ENCODE peak calls at places on chromosome 3, in five cellular contexts. C is right lobe of liver, A is psoas muscle, F is A549, H is dorsolateral prefrontal cortex. N is an unnamed sample.

GRCh38 chr3:69282191-69282590 is 103.7 kb downstream of the FRMD4B start:
- DNase-seq in H (no peak), F (no peak), C (no peak), A (no peak), N (no peak)

GRCh38 chr3:137998121-137998520 is 11.8 kb upstream of the CLDN18 start:
- DNase-seq in F (no peak), A (no peak), C (no peak), H (no peak), N (no peak)

GRCh38 chr3:87442460-87442859 is 166.1 kb upstream of the POU1F1 start:
- DNase-seq in F (no peak), A (no peak), C (no peak), H (no peak), N (no peak)

GRCh38 chr3:38782148-38782547 is 33.9 kb downstream of the SCN10A start:
- DNase-seq in C (no peak), A (no peak), F (no peak), H (no peak), N (no peak)

GRCh38 chr3:181555681-181556080 is 156.0 kb upstream of the SOX2 start:
- DNase-seq in C (peak), F (no peak), H (peak), A (no peak), N (no peak)

GRCh38 chr3:9669720-9670432 is 20.6 kb downstream of the MTMR14 start:
- DNase-seq in H (no peak), C (peak), A (no peak), F (no peak), N (no peak)

GRCh38 chr3:59451800-59452741 is 402.2 kb upstream of the CFAP20DC start:
- DNase-seq in A (no peak), H (no peak), F (no peak), C (no peak), N (no peak)

GRCh38 chr3:127825764-127826163 is 3.4 kb upstream of the MGLL start:
- DNase-seq in C (no peak), A (no peak), H (no peak), F (no peak), N (no peak)

GRCh38 chr3:145857956-145858355 is 303.0 kb downstream of the PLOD2 start:
- DNase-seq in C (no peak), A (no peak), H (no peak), F (no peak), N (no peak)

GRCh38 chr3:134134698-134135415 is 105.1 kb upstream of the SLCO2A1 start:
- DNase-seq in C (no peak), H (no peak), A (no peak), F (no peak), N (no peak)

GRCh38 chr3:154235330-154235729 is 89.0 kb downstream of the DHX36 start:
- DNase-seq in A (no peak), H (no peak), C (no peak), F (no peak), N (no peak)

GRCh38 chr3:50542177-50543034 is 25.1 kb downstream of the C3orf18 start:
- DNase-seq in C (no peak), H (peak), A (peak), F (peak), N (peak)

GRCh38 chr3:152853196-152853595 is 18.3 kb downstream of the P2RY1 start:
- DNase-seq in C (no peak), A (no peak), F (no peak), H (no peak), N (no peak)

GRCh38 chr3:181265750-181266333 is 276.3 kb upstream of the DNAJC19 start:
- DNase-seq in H (no peak), F (no peak), C (no peak), A (no peak), N (no peak)

GRCh38 chr3:118269537-118270125 is 765.0 kb downstream of the IGSF11 start:
- DNase-seq in C (peak), F (no peak), A (no peak), H (no peak), N (no peak)

GRCh38 chr3:16290827-16291196 is 25.8 kb downstream of the OXNAD1 start:
- DNase-seq in C (no peak), H (no peak), A (no peak), F (no peak), N (no peak)

GRCh38 chr3:15823092-15823491 is 25.3 kb upstream of the ANKRD28 start:
- DNase-seq in C (no peak), F (no peak), A (no peak), H (no peak), N (no peak)

GRCh38 chr3:25751691-25752090 is 31.6 kb downstream of the NGLY1 start:
- DNase-seq in F (no peak), A (no peak), C (no peak), H (no peak), N (no peak)

GRCh38 chr3:72161870-72162617 is 377.1 kb upstream of the PROK2 start:
- DNase-seq in H (no peak), C (peak), A (no peak), F (peak), N (peak)

GRCh38 chr3:152043620-152044019 is 170.2 kb downstream of the SUCNR1 start:
- DNase-seq in H (no peak), F (no peak), C (no peak), A (no peak), N (no peak)

GRCh38 chr3:53938645-53939044 is 47.0 kb upstream of the SELENOK start:
- DNase-seq in C (no peak), F (peak), H (no peak), A (no peak), N (no peak)

GRCh38 chr3:25910997-25911396 is 121.1 kb downstream of the OXSM start:
- DNase-seq in H (no peak), A (no peak), F (no peak), C (no peak), N (no peak)

GRCh38 chr3:64157150-64158035 is 67.9 kb downstream of the PRICKLE2 start:
- DNase-seq in C (no peak), H (no peak), F (no peak), A (no peak), N (no peak)

GRCh38 chr3:42090973-42091731 is at the start of gene TRAK1:
- DNase-seq in A (peak), C (no peak), H (no peak), F (no peak), N (no peak)

GRCh38 chr3:133831966-133832801 is 26.6 kb downstream of the SRPRB start:
- DNase-seq in H (no peak), A (no peak), C (no peak), F (no peak), N (no peak)

GRCh38 chr3:61594978-61595687 is 33.8 kb downstream of the PTPRG start:
- DNase-seq in H (no peak), A (no peak), F (no peak), C (no peak), N (no peak)

GRCh38 chr3:61600195-61600594 is 38.8 kb downstream of the PTPRG start:
- DNase-seq in A (no peak), H (no peak), F (no peak), C (no peak), N (no peak)

GRCh38 chr3:61593630-61594029 is 32.3 kb downstream of the PTPRG start:
- DNase-seq in H (no peak), F (no peak), C (no peak), A (no peak), N (no peak)

GRCh38 chr3:61594144-61594977 is 33.0 kb downstream of the PTPRG start:
- DNase-seq in C (no peak), A (no peak), H (no peak), F (no peak), N (no peak)

DNA sequence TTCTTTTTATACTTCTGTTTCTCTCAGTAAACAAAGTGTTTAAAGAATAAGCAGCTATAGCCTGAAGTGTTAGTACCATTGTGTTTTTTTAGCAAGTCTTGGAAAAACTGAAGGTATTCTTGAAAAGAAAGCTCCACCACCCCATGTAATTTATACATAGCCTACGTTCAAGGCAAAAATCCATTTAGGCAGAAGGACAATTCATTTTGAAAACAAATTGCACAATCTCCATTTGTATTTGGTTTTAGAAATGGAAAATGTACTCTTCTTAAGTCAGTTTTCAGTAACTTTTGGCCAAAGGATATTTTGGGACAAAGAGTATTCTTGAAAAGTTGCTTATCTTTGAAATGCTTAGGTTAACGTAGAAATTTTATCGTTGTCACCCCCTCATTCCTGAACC is 34.5 kb downstream of the PTPRG start:
- DNase-seq in A (no peak), C (no peak), F (no peak), H (no peak), N (no peak)
- TF ChIP-seq CTCF in A (no peak), C (no peak), F (no peak), H (no peak), N (no peak)

GRCh38 chr3:45343947-45344346 is 44.4 kb upstream of the LARS2 start:
- DNase-seq in H (no peak), A (no peak), F (peak), C (no peak), N (no peak)
- TF ChIP-seq CTCF in H (no peak), A (no peak), F (no peak), C (no peak), N (no peak)

DNA sequence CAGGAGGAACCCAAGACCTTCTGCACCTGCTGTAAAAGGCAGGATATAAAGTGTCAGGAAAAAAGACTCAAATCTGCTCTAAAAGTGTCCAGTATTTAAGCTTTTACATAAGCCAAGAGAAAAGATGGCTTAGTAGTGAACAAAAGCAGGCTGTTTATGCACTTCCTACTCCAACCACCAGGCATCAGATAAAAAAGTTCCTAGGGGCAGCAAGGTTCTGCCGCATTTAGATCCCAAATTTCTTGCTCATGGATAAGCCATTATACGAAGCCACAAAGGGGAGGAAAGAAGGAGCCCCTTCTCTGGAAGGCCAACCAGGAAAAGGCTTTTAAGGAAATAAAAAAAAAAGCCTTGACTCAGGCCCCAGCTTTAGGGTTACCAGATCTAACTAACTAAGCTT is 10.6 kb upstream of the SLC9C1 start:
- DNase-seq in H (no peak), C (no peak), A (no peak), F (no peak), N (no peak)
- TF ChIP-seq CTCF in H (peak), C (no peak), A (peak), F (no peak), N (peak)

GRCh38 chr3:65210026-65210814 is 522.4 kb upstream of the ADAMTS9 start:
- DNase-seq in C (no peak), H (no peak), A (no peak), F (no peak), N (no peak)
- TF ChIP-seq CTCF in C (no peak), H (no peak), A (no peak), F (no peak), N (no peak)

GRCh38 chr3:194256040-194256945 is 94.8 kb downstream of the CPN2 start:
- DNase-seq in C (no peak), A (no peak), F (no peak), H (no peak), N (no peak)
- TF ChIP-seq CTCF in C (no peak), A (no peak), F (no peak), H (no peak), N (no peak)

GRCh38 chr3:102207173-102207572 is 227.6 kb upstream of the ZPLD1 start:
- DNase-seq in A (no peak), F (no peak), C (no peak), H (no peak), N (peak)

GRCh38 chr3:102200126-102200525 is 234.7 kb upstream of the ZPLD1 start:
- DNase-seq in A (no peak), H (no peak), C (no peak), F (no peak), N (no peak)

GRCh38 chr3:102200560-102200959 is 234.3 kb upstream of the ZPLD1 start:
- DNase-seq in A (no peak), F (no peak), H (no peak), C (no peak), N (no peak)

GRCh38 chr3:102206506-102207145 is 228.2 kb upstream of the ZPLD1 start:
- DNase-seq in H (no peak), C (no peak), F (no peak), A (peak), N (peak)

DNA sequence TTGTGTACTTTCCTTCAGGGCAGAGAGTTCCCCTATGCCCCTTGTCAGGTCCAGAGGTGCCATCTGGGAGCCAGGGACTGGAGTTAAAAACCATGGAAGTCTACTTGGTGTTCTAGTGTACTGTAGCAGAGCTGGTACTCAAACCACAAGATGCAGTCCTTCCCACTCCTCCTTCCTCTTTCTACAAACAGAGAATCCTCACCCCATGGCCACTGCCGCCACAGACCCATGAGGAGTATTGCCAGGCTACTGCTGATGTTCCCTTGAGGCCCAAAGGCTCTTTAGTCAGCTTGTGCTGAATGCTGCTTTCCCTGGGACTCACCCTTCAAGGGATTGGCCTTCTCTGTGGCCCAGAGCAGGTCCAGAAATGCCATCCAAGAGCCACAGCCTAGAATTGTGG is 229.2 kb upstream of the ZPLD1 start:
- DNase-seq in A (no peak), F (no peak), C (no peak), H (no peak), N (no peak)
- TF ChIP-seq CTCF in A (no peak), F (no peak), C (no peak), H (no peak), N (no peak)

GRCh38 chr3:12194669-12195161 is 36.0 kb upstream of the TIMP4 start:
- DNase-seq in C (no peak), A (no peak), H (no peak), F (peak), N (no peak)
- TF ChIP-seq CTCF in C (no peak), A (no peak), H (no peak), F (peak), N (no peak)